ENCODE peak calls at places on chromosomes 16 and 17, in ten cellular contexts. N is breast epithelium; O is aorta; Y is PC-3; Q is neural progenitor cell; E is CD4-positive, alpha-beta T cell; P is IMR-90; G is naive thymus-derived CD4-positive, alpha-beta T cell; R is ovary; B is MM.1S. F is an unnamed sample.

GRCh38 chr16:17232487-17232886 is 238.3 kb downstream of the XYLT1 start:
- DNase-seq in Q (no peak), Y (no peak), G (no peak), N (no peak), R (no peak), O (no peak), E (no peak), B (no peak), P (no peak), F (no peak)

GRCh38 chr16:30005341-30006094 is 5.3 kb downstream of the DOC2A start:
- DNase-seq in E (peak), N (no peak), G (peak), Y (peak), B (peak), Q (peak), O (no peak), P (peak), R (no peak), F (no peak)

GRCh38 chr16:1746693-1747195 is 24.6 kb downstream of the NME3 start:
- DNase-seq in R (no peak), P (no peak), Q (no peak), N (no peak), E (no peak), B (no peak), Y (no peak), G (no peak), O (no peak), F (no peak)

GRCh38 chr17:33390479-33391027 is 97.5 kb upstream of the ASIC2 start:
- DNase-seq in N (no peak), R (no peak), Y (no peak), P (no peak), B (no peak), E (no peak), O (no peak), G (no peak), Q (no peak), F (no peak)

GRCh38 chr17:77499699-77500435 is 359.1 kb downstream of the SEC14L1 start:
- DNase-seq in N (no peak), G (no peak), P (no peak), Y (no peak), O (peak), E (no peak), B (no peak), Q (no peak), R (no peak), F (no peak)

GRCh38 chr17:64007838-64008282 is 9.7 kb downstream of the PRR29 start:
- DNase-seq in G (no peak), Q (no peak), N (no peak), E (no peak), R (no peak), Y (no peak), B (no peak), P (no peak), O (no peak), F (no peak)

GRCh38 chr17:56898874-56899273 is 15.0 kb downstream of the TRIM25 start:
- DNase-seq in Y (no peak), O (no peak), Q (no peak), N (no peak), B (no peak), E (no peak), R (no peak), P (no peak), G (no peak), F (no peak)

GRCh38 chr17:199806-200603 is 18.6 kb upstream of the DOC2B start:
- DNase-seq in E (no peak), R (no peak), Q (no peak), B (no peak), G (no peak), N (no peak), O (peak), P (no peak), Y (peak), F (no peak)

GRCh38 chr17:27526603-27527002 is 70.4 kb downstream of the KSR1 start:
- DNase-seq in R (no peak), G (no peak), B (no peak), Q (peak), O (no peak), N (no peak), P (peak), Y (no peak), E (no peak), F (no peak)

GRCh38 chr16:11147033-11147848 is 108.8 kb downstream of the SOCS1 start:
- DNase-seq in B (no peak), Q (no peak), O (peak), N (no peak), R (no peak), G (no peak), P (no peak), Y (no peak), E (no peak), F (no peak)

GRCh38 chr16:50152386-50152806 is 710 bp upstream of the TENT4B start:
- DNase-seq in O (peak), E (peak), G (peak), B (peak), N (peak), P (no peak), Q (no peak), Y (peak), R (no peak), F (no peak)

GRCh38 chr16:61887903-61888302 is 148.3 kb downstream of the CDH8 start:
- DNase-seq in P (no peak), O (no peak), N (no peak), E (no peak), G (no peak), Q (no peak), B (peak), R (no peak), Y (peak), F (no peak)

GRCh38 chr17:29870836-29871430 is 59.1 kb downstream of the SSH2 start:
- DNase-seq in E (no peak), G (no peak), R (no peak), B (no peak), O (no peak), Y (no peak), P (no peak), Q (no peak), N (no peak), F (no peak)

GRCh38 chr17:78242024-78242742 is 10.8 kb downstream of the TMEM235 start:
- DNase-seq in E (no peak), R (no peak), Y (peak), B (no peak), Q (no peak), N (no peak), G (no peak), O (no peak), P (peak), F (no peak)

GRCh38 chr16:79623076-79623475 is 22.5 kb upstream of the MAF start:
- DNase-seq in Q (no peak), N (no peak), G (no peak), Y (no peak), B (no peak), R (no peak), O (no peak), E (no peak), P (no peak), F (no peak)

GRCh38 chr16:71722801-71723536 is 1.5 kb downstream of the PHLPP2 start:
- DNase-seq in E (peak), Y (peak), R (peak), O (peak), G (peak), B (peak), P (peak), N (peak), Q (peak), F (peak)

GRCh38 chr17:70608193-70608592 is 438.9 kb downstream of the KCNJ2 start:
- DNase-seq in R (no peak), Y (peak), E (no peak), Q (no peak), N (no peak), O (no peak), P (no peak), G (no peak), B (no peak), F (no peak)

GRCh38 chr16:66403531-66404145 is 23.5 kb upstream of the BEAN1 start:
- DNase-seq in E (no peak), N (no peak), R (no peak), B (no peak), Q (no peak), Y (no peak), P (no peak), O (no peak), G (no peak), F (no peak)

GRCh38 chr16:64440421-64440831 is 681.4 kb downstream of the CDH11 start:
- DNase-seq in N (no peak), Q (no peak), O (peak), Y (peak), G (no peak), E (no peak), P (peak), B (no peak), R (no peak), F (no peak)

GRCh38 chr16:57264950-57265371 is 19.5 kb downstream of the PLLP start:
- DNase-seq in P (no peak), Y (no peak), B (no peak), N (peak), E (no peak), O (peak), Q (no peak), R (no peak), G (no peak), F (no peak)

GRCh38 chr16:57265850-57266530 is 18.5 kb downstream of the PLLP start:
- DNase-seq in P (no peak), B (no peak), O (peak), Q (peak), E (no peak), Y (peak), N (peak), G (no peak), R (peak), F (peak)

GRCh38 chr16:57264381-57264780 is 19.3 kb downstream of the ARL2BP start:
- DNase-seq in E (no peak), N (no peak), B (no peak), O (peak), P (no peak), Y (no peak), G (no peak), Q (no peak), R (no peak), F (no peak)

GRCh38 chr16:57268804-57269800 is 15.4 kb downstream of the PLLP start:
- DNase-seq in Q (no peak), N (no peak), G (no peak), P (peak), B (no peak), R (no peak), E (no peak), Y (no peak), O (peak), F (no peak)

GRCh38 chr16:57266531-57267268 is 17.8 kb downstream of the PLLP start:
- DNase-seq in Q (no peak), B (no peak), R (no peak), Y (no peak), O (peak), N (peak), P (no peak), G (peak), E (peak), F (no peak)
- H3K27ac ChIP-seq in Q (no peak), B (no peak), R (no peak), Y (no peak), O (no peak), N (peak), P (no peak), G (peak), E (peak), F (peak)

GRCh38 chr17:16923097-16923903 is 48.6 kb downstream of the TNFRSF13B start:
- DNase-seq in N (no peak), O (peak), E (no peak), G (no peak), Y (no peak), R (no peak), Q (no peak), P (no peak), B (no peak), F (no peak)
- H3K27ac ChIP-seq in N (no peak), O (no peak), E (no peak), G (no peak), Y (no peak), R (no peak), Q (no peak), P (no peak), B (no peak), F (no peak)

GRCh38 chr17:66990047-66990446 is 25.5 kb downstream of the CACNG4 start:
- DNase-seq in P (no peak), O (no peak), B (no peak), E (no peak), R (no peak), Y (no peak), G (no peak), N (no peak), Q (no peak), F (peak)
- H3K27ac ChIP-seq in P (no peak), O (no peak), B (no peak), E (no peak), R (no peak), Y (no peak), G (no peak), N (no peak), Q (no peak), F (no peak)

GRCh38 chr16:20762404-20763123 is 1.2 kb upstream of the ACSM3 start:
- DNase-seq in P (no peak), N (no peak), E (no peak), R (no peak), Q (no peak), B (no peak), O (no peak), Y (no peak), G (no peak), F (no peak)

GRCh38 chr16:20761175-20761574 is 2.6 kb upstream of the ACSM3 start:
- DNase-seq in O (no peak), E (no peak), Y (no peak), N (no peak), P (no peak), Q (no peak), B (no peak), R (no peak), G (no peak), F (no peak)

GRCh38 chr16:20765732-20766131 is 1.9 kb downstream of the ACSM3 start:
- DNase-seq in N (no peak), O (no peak), B (no peak), E (no peak), P (no peak), R (no peak), Q (no peak), G (no peak), Y (no peak), F (no peak)

GRCh38 chr16:20766294-20766693 is 2.5 kb downstream of the ACSM3 start:
- DNase-seq in R (no peak), E (no peak), G (no peak), O (no peak), P (no peak), N (no peak), Y (no peak), Q (no peak), B (no peak), F (no peak)

GRCh38 chr16:20763461-20764232 is at the start of gene ACSM3:
- DNase-seq in R (peak), O (no peak), G (peak), B (peak), P (peak), Y (peak), Q (peak), N (peak), E (peak), F (no peak)
- H3K27ac ChIP-seq in R (no peak), O (no peak), G (peak), B (peak), P (no peak), Y (no peak), Q (no peak), N (peak), E (peak), F (no peak)

DNA sequence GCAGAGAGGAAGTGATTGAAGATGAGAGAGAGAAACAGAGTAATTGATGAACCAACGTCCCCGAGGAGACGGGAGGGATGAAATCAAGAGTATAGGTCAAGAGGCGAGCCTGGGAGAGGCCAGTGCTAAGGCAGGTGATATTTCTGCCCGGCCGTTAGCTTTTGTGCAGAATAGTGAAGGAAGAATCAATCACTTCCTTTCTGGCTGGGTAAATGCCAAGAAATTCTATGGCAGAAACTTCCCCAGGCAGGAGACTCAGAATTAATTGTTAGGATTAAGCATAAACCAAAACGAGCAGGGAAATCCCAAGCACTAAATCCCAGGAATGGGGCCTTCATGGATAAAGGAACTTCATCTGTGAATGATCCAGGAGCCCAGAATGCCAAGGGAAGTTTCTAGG is 273.8 kb downstream of the CDH13 start:
- DNase-seq in R (no peak), N (no peak), Y (no peak), Q (no peak), E (no peak), O (no peak), G (no peak), B (no peak), P (no peak), F (no peak)
- H3K27ac ChIP-seq in R (no peak), N (no peak), Y (no peak), Q (no peak), E (no peak), O (no peak), G (no peak), B (no peak), P (no peak), F (no peak)